ENCODE peak calls at places on chromosome 1, in five cellular contexts. D is NCI-H345; K is stimulated activated CD4-positive, alpha-beta T cell treated with anti-CD3 and anti-CD28 coated beads, Interleukin-1b, Interleukin-23, amount 100 ng/mL, for 1 hour; C is hepatocyte; B is heart right ventricle. G is an unnamed sample.

GRCh38 chr1:50422946-50423669 is at the start of gene DMRTA2:
- DNase-seq in D (no peak), B (no peak), K (no peak), C (no peak), G (no peak)

GRCh38 chr1:219812491-219813221 is 115.7 kb downstream of the SLC30A10 start:
- DNase-seq in D (peak; percentile 76), B (no peak), C (peak; percentile 84), K (no peak), G (peak; percentile 67)

GRCh38 chr1:181104042-181104789 is 15.7 kb downstream of the IER5 start:
- DNase-seq in D (no peak), C (no peak), B (no peak), K (no peak), G (peak; percentile 54)

GRCh38 chr1:23242414-23242813 is 25.1 kb upstream of the HTR1D start:
- DNase-seq in D (no peak), B (no peak), C (no peak), K (no peak), G (no peak)

GRCh38 chr1:10901091-10901893 is 104.8 kb upstream of the CASZ1 start:
- DNase-seq in B (no peak), D (peak; percentile 45), C (peak; percentile 66), K (no peak), G (peak; percentile 71)

GRCh38 chr1:54838565-54839180 is 37.5 kb upstream of the TTC22 start:
- DNase-seq in C (no peak), K (no peak), B (no peak), D (no peak), G (no peak)

GRCh38 chr1:109787211-109787844 is 23.6 kb upstream of the EPS8L3 start:
- DNase-seq in K (no peak), C (no peak), D (no peak), B (no peak), G (peak; percentile 98)

GRCh38 chr1:62325076-62325475 is 5.8 kb upstream of the KANK4 start:
- DNase-seq in B (no peak), D (no peak), C (peak; percentile 52), K (no peak), G (peak; percentile 79)

GRCh38 chr1:44217809-44218410 is 4.6 kb downstream of the DMAP1 start:
- DNase-seq in K (peak; percentile 62), B (peak; percentile 74), D (peak; percentile 44), C (peak; percentile 91), G (peak; percentile 44)

GRCh38 chr1:34983700-34984355 is 1.3 kb downstream of the TMEM35B start:
- DNase-seq in C (peak; percentile 15), K (no peak), B (no peak), D (no peak), G (no peak)

G was measured in PC-9.